ENCODE peak calls at places on chromosomes 11 and 22, in four cellular contexts. T, G, X and C are unnamed samples. For H3K9me3, the result is how much of the 10 kb centered on the place peaks cover.

GRCh38 chr11:67656278-67656922 is 5.9 kb upstream of the ACY3 start:
- DNase-seq in X (peak), G (peak), T (peak), C (peak)

GRCh38 chr11:86632499-86633269 is 39.7 kb downstream of the ME3 start:
- DNase-seq in X (peak), T (peak), G (no peak), C (peak)

GRCh38 chr11:27468643-27469332 is 3.8 kb downstream of the LGR4 start:
- DNase-seq in G (no peak), X (peak), T (peak), C (no peak)

GRCh38 chr11:64059339-64060176 is 23.8 kb downstream of the FLRT1 start:
- DNase-seq in T (no peak), X (no peak), G (no peak), C (no peak)

GRCh38 chr11:128521697-128522062 is 65.7 kb downstream of the ETS1 start:
- DNase-seq in G (no peak), T (no peak), X (no peak), C (peak)

GRCh38 chr11:76579047-76579751 is 91.3 kb downstream of the LRRC32 start:
- DNase-seq in T (no peak), X (no peak), G (peak), C (no peak)

GRCh38 chr11:66288138-66288865 is 641 bp downstream of the YIF1A start:
- DNase-seq in G (peak), T (peak), X (no peak), C (no peak)

GRCh38 chr22:20536590-20537324 is 29.3 kb downstream of the MED15 start:
- DNase-seq in X (no peak), T (no peak), G (no peak), C (no peak)

GRCh38 chr11:117945047-117945820 is 16.0 kb upstream of the TMPRSS13 start:
- DNase-seq in G (no peak), X (no peak), T (no peak), C (no peak)

GRCh38 chr11:76234704-76235232 is 28.5 kb upstream of the WNT11 start:
- DNase-seq in T (no peak), X (peak), G (peak), C (no peak)

GRCh38 chr22:22922954-22923319 is 35.3 kb downstream of the IGLL5 start:
- DNase-seq in G (no peak), X (no peak), T (no peak), C (no peak)

GRCh38 chr11:75311858-75312288 is 39.6 kb downstream of the ARRB1 start:
- DNase-seq in G (no peak), T (no peak), X (no peak), C (no peak)

GRCh38 chr11:54927704-54928103 is 221.1 kb downstream of the OR4A5 start:
- DNase-seq in X (no peak), T (no peak), G (no peak), C (no peak)

DNA sequence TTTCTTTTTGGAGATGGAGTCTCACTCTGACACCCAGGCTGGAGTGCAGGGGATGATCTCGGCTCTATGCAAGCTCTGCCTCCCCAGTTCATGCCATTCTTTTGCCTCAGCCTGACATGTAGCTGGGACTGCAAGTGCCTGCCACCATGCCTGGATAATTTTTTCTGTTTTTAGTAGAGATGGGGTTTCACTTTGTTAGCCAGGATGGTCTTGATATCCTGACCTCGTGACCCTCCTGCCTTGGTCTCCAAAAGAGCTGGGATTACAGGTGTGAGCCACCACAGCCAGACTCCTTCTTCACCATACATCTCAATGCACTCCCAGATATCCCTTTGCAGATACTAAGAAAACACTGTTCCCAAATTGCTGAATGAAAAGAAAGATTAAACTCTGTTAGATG is 224.3 kb downstream of the OR4A5 start:
- DNase-seq in G (no peak), T (no peak), X (no peak), C (no peak)
- H3K9me3 ChIP-seq in G (half or more), T (under half), X (under half), C (half or more)

DNA sequence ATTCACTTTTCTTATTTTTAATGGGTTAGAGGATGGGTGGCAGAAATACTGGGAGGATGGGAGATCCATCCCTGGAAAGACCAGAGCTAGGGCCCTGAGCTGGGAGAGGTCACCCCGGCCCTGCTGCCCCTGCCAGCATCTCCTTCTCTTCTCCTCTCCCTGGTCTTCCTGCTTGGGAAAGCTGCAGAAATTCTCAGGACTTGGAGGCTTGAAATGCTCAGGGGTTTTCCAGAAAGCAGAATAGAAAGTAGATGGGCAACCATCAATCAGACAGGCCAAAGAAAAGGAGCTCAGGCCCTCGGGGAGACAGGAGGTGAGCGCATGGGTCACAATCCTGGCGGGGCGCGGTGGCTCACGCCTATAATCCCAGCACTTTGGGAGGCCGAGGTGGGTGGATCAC is 1.5 kb downstream of the APOBEC3H start:
- DNase-seq in G (no peak), T (no peak), X (no peak), C (no peak)
- H3K4me2 ChIP-seq in G (no peak), T (no peak), X (no peak), C (no peak)

GRCh38 chr11:3826721-3827120 is 14.0 kb downstream of the RHOG start:
- DNase-seq in T (no peak), G (no peak), X (no peak), C (no peak)
- H3K27ac ChIP-seq in T (no peak), G (no peak), X (no peak), C (peak)

GRCh38 chr22:49736538-49736937 is 91.1 kb downstream of the BRD1 start:
- DNase-seq in T (no peak), X (no peak), G (no peak), C (no peak)
- H3K9me3 ChIP-seq in T (under half), X (under half), G (under half), C (under half)

GRCh38 chr22:25085156-25085555 is 114.5 kb upstream of the CRYBB3 start:
- DNase-seq in G (no peak), X (no peak), T (no peak), C (no peak)
- H3K4me2 ChIP-seq in G (no peak), X (no peak), T (no peak), C (no peak)

GRCh38 chr11:125376856-125377255 is 119.2 kb downstream of the FEZ1 start:
- DNase-seq in T (no peak), X (no peak), G (no peak), C (no peak)

GRCh38 chr11:125378083-125378482 is 118.0 kb downstream of the FEZ1 start:
- DNase-seq in G (no peak), X (no peak), T (no peak), C (no peak)

GRCh38 chr11:125380756-125381445 is 115.2 kb downstream of the FEZ1 start:
- DNase-seq in T (no peak), X (no peak), G (no peak), C (no peak)

GRCh38 chr11:125379565-125380343 is 116.3 kb downstream of the FEZ1 start:
- DNase-seq in T (no peak), X (no peak), G (no peak), C (no peak)

DNA sequence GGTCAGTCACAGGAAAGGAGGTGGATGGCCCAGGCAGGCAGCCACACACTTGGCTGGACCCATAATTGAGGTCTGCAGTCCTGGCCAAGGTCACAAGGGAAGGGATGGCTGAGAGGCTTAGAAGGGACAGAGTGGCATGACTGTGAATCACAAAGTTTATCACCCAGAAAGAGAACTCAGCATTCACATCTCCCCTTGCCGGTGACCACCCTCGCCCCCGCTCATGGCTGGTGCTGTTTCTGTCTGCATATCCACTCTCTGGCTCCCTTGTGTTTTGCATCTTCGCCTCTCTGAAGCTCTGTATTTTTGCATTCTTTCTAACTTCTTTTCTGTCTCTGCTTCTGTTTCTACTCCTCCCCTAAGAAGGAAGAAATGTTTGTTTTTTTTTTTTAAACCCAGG is 117.5 kb downstream of the FEZ1 start:
- DNase-seq in X (no peak), T (no peak), G (no peak), C (no peak)
- H3K27ac ChIP-seq in X (no peak), T (no peak), G (no peak), C (peak)

GRCh38 chr11:114607753-114608459 is 12.3 kb upstream of the NXPE4 start:
- DNase-seq in T (peak), G (no peak), X (no peak), C (no peak)

GRCh38 chr11:114605370-114605769 is 9.8 kb upstream of the NXPE4 start:
- DNase-seq in G (no peak), T (no peak), X (no peak), C (no peak)

GRCh38 chr11:114604886-114605285 is 9.3 kb upstream of the NXPE4 start:
- DNase-seq in X (no peak), T (no peak), G (no peak), C (no peak)

GRCh38 chr11:114604179-114604813 is 8.7 kb upstream of the NXPE4 start:
- DNase-seq in X (no peak), T (no peak), G (no peak), C (no peak)

GRCh38 chr11:114606003-114606801 is 10.6 kb upstream of the NXPE4 start:
- DNase-seq in G (no peak), X (no peak), T (no peak), C (no peak)
- H3K9me3 ChIP-seq in G (under half), X (under half), T (under half), C (under half)

GRCh38 chr11:60657880-60658279 is 41.5 kb upstream of the MS4A8 start:
- DNase-seq in X (no peak), T (no peak), G (no peak), C (peak)
- H3K4me2 ChIP-seq in X (no peak), T (no peak), G (no peak), C (no peak)

GRCh38 chr11:129770993-129771392 is 44.7 kb upstream of the TMEM45B start:
- DNase-seq in G (no peak), T (no peak), X (no peak), C (no peak)

GRCh38 chr11:129769059-129769458 is 46.6 kb upstream of the TMEM45B start:
- DNase-seq in T (no peak), X (no peak), G (no peak), C (no peak)

GRCh38 chr11:129767827-129768226 is 47.8 kb upstream of the TMEM45B start:
- DNase-seq in G (no peak), X (no peak), T (no peak), C (no peak)

GRCh38 chr11:129768356-129768755 is 47.3 kb upstream of the TMEM45B start:
- DNase-seq in G (no peak), T (no peak), X (no peak), C (no peak)

GRCh38 chr11:129766858-129767604 is 48.6 kb upstream of the TMEM45B start:
- DNase-seq in X (no peak), G (peak), T (peak), C (peak)
- H3K27ac ChIP-seq in X (no peak), G (no peak), T (no peak), C (no peak)